ENCODE peak calls at places on chromosomes 3 and 15, in ten cellular contexts. E is adipocyte; H is amniotic stem cell; M is right cardiac atrium; J is activated B cell treated with CpG ODN at 0.5 μM for 24 hours; T is cardiac fibroblast; D is pulmonary artery endothelial cell; Z is GM12891; V is activated CD4-positive, alpha-beta T cell treated with anti-CD3 and anti-CD28 coated beads for 36 hours; C is NCI-H510A treated with DMSO at 0.1 percent for 48 hours. W is an unnamed sample.

GRCh38 chr15:73723146-73723545 is 30.0 kb downstream of the INSYN1 start:
- DNase-seq in E (no peak), V (no peak), T (no peak), D (no peak), C (no peak), H (no peak), M (no peak), J (no peak), Z (no peak), W (no peak)

GRCh38 chr3:183503738-183504137 is 51.8 kb downstream of the KLHL6 start:
- DNase-seq in D (no peak), C (no peak), T (no peak), M (no peak), V (no peak), H (no peak), E (no peak), J (no peak), Z (no peak), W (no peak)

GRCh38 chr3:95240395-95240794 is 1177.5 kb downstream of the NSUN3 start:
- DNase-seq in Z (no peak), V (no peak), H (no peak), C (no peak), M (no peak), D (no peak), E (no peak), T (no peak), J (no peak), W (no peak)

GRCh38 chr15:23497710-23498111 is 50.7 kb upstream of the GOLGA6L2 start:
- DNase-seq in H (no peak), D (no peak), J (no peak), M (no peak), V (no peak), T (no peak), Z (no peak), E (peak; percentile 24), C (no peak), W (peak; percentile 27)

GRCh38 chr15:79451361-79451999 is 19.3 kb downstream of the MINAR1 start:
- DNase-seq in E (no peak), D (no peak), C (no peak), V (no peak), M (no peak), J (no peak), T (no peak), Z (no peak), H (no peak), W (no peak)

GRCh38 chr15:96336045-96336642 is 5.6 kb downstream of the NR2F2 start:
- DNase-seq in V (no peak), H (no peak), T (no peak), M (no peak), Z (no peak), C (no peak), J (no peak), D (no peak), E (peak; percentile 25), W (no peak)

GRCh38 chr15:82810061-82810862 is 834 bp downstream of the WHAMM start:
- DNase-seq in Z (no peak), T (peak; percentile 79), V (peak; percentile 54), J (no peak), M (peak; percentile 35), E (peak; percentile 82), H (no peak), D (no peak), C (no peak), W (no peak)

GRCh38 chr3:128603811-128604447 is 46.7 kb downstream of the RPN1 start:
- DNase-seq in H (no peak), C (no peak), Z (no peak), T (no peak), V (no peak), J (no peak), D (no peak), E (no peak), M (no peak), W (no peak)

GRCh38 chr3:30123224-30123623 is 483.2 kb upstream of the TGFBR2 start:
- DNase-seq in Z (no peak), E (no peak), D (no peak), V (no peak), C (no peak), M (no peak), H (no peak), J (no peak), T (no peak), W (no peak)

GRCh38 chr15:81391657-81392056 is 17.6 kb upstream of the TMC3 start:
- DNase-seq in J (no peak), E (no peak), V (no peak), H (no peak), T (no peak), C (no peak), D (no peak), M (no peak), Z (no peak), W (no peak)

GRCh38 chr3:124557433-124558232 is 172.6 kb upstream of the UMPS start:
- DNase-seq in T (peak; percentile 27), H (peak; percentile 40), J (no peak), E (peak; percentile 52), D (peak; percentile 19), V (no peak), Z (no peak), C (no peak), M (no peak), W (no peak)

GRCh38 chr3:28150465-28151206 is 90.8 kb upstream of the CMC1 start:
- DNase-seq in V (no peak), M (no peak), C (no peak), J (no peak), D (no peak), Z (no peak), H (no peak), T (peak; percentile 83), E (peak; percentile 21), W (no peak)

GRCh38 chr3:143571548-143571947 is 276.7 kb downstream of the SLC9A9 start:
- DNase-seq in V (no peak), H (no peak), D (no peak), M (no peak), J (no peak), Z (no peak), C (no peak), E (peak; percentile 58), T (peak; percentile 58), W (no peak)

GRCh38 chr3:72909591-72909990 is 21.7 kb downstream of the GXYLT2 start:
- DNase-seq in J (no peak), T (no peak), C (no peak), D (no peak), M (no peak), E (no peak), H (no peak), V (no peak), Z (no peak), W (no peak)

GRCh38 chr15:26449296-26449695 is 323.6 kb downstream of the GABRB3 start:
- DNase-seq in T (no peak), C (no peak), D (no peak), J (no peak), M (no peak), E (no peak), H (no peak), V (no peak), Z (no peak), W (no peak)

GRCh38 chr3:60582285-60582684 is 669.0 kb downstream of the FHIT start:
- DNase-seq in V (no peak), E (peak; percentile 14), T (peak; percentile 9), C (no peak), M (no peak), Z (no peak), J (no peak), D (no peak), H (no peak), W (no peak)

GRCh38 chr15:100559330-100559729 is 30.6 kb upstream of the CERS3 start:
- DNase-seq in D (no peak), V (no peak), M (peak; percentile 41), Z (no peak), C (no peak), H (no peak), J (no peak), E (peak; percentile 75), T (peak; percentile 70), W (no peak)

GRCh38 chr15:58924326-58924725 is 9.2 kb downstream of the SLTM start:
- DNase-seq in H (no peak), J (no peak), Z (no peak), C (no peak), M (no peak), E (peak; percentile 82), D (no peak), V (no peak), T (peak; percentile 57), W (no peak)

GRCh38 chr3:94525039-94525438 is 462.2 kb downstream of the NSUN3 start:
- DNase-seq in T (peak; percentile 10), C (peak; percentile 27), M (peak; percentile 24), E (no peak), J (no peak), Z (no peak), H (no peak), V (no peak), D (no peak), W (no peak)

GRCh38 chr3:48428863-48429415 is 947 bp downstream of the PLXNB1 start:
- DNase-seq in C (peak; percentile 17), J (no peak), D (no peak), E (peak; percentile 73), Z (no peak), M (peak; percentile 46), V (no peak), T (peak; percentile 28), H (no peak), W (peak; percentile 54)

GRCh38 chr3:95514260-95514659 is 1300.1 kb upstream of the EPHA6 start:
- DNase-seq in D (no peak), H (no peak), C (no peak), T (no peak), M (no peak), V (no peak), Z (no peak), J (no peak), E (no peak), W (no peak)

GRCh38 chr15:78316211-78317077 is 17.0 kb upstream of the SKIC8 start:
- DNase-seq in C (no peak), Z (no peak), M (no peak), V (peak; percentile 24), H (no peak), E (no peak), J (no peak), D (no peak), T (no peak), W (peak; percentile 67)

GRCh38 chr3:25661694-25662455 is 2.8 kb downstream of the TOP2B start:
- DNase-seq in C (no peak), D (no peak), E (peak; percentile 37), V (no peak), Z (no peak), J (no peak), M (no peak), H (no peak), T (no peak), W (no peak)

GRCh38 chr3:20669675-20670074 is 483.7 kb upstream of the SGO1 start:
- DNase-seq in C (no peak), E (no peak), D (no peak), M (no peak), V (no peak), T (no peak), J (no peak), Z (no peak), H (no peak), W (no peak)

GRCh38 chr3:56915969-56916586 is 114.3 kb upstream of the ARHGEF3 start:
- DNase-seq in E (no peak), D (no peak), C (peak; percentile 58), V (peak; percentile 87), H (no peak), M (no peak), J (peak; percentile 33), Z (peak; percentile 29), T (no peak), W (peak; percentile 20)

GRCh38 chr3:16084887-16085286 is 89.6 kb upstream of the GALNT15 start:
- DNase-seq in V (no peak), T (peak; percentile 70), M (no peak), J (no peak), C (no peak), H (no peak), E (no peak), D (peak; percentile 92), Z (no peak), W (no peak)

GRCh38 chr3:130508970-130509369 is 8.0 kb upstream of the COL6A6 start:
- DNase-seq in T (peak; percentile 40), D (no peak), H (no peak), J (no peak), V (no peak), C (no peak), Z (no peak), E (no peak), M (peak; percentile 59), W (no peak)

GRCh38 chr3:183435701-183436100 is 7.3 kb upstream of the MCF2L2 start:
- DNase-seq in J (no peak), Z (peak; percentile 30), T (no peak), H (no peak), V (peak; percentile 51), C (no peak), E (no peak), D (no peak), M (no peak), W (no peak)

W was measured in head of caudate nucleus.